ENCODE peak calls at places on chromosome 5, in seven cellular contexts. I is HCT116; X is GM12878; K is tibial nerve; G is upper lobe of right lung; T is CD8-positive, alpha-beta memory T cell; O is SJSA1. A is an unnamed sample.

GRCh38 chr5:154523704-154524103 is 45.7 kb upstream of the HAND1 start:
- DNase-seq in T (no peak), K (no peak), G (peak; percentile 55), X (no peak), O (no peak), I (no peak), A (no peak)

GRCh38 chr5:147805030-147805454 is 22.5 kb upstream of the JAKMIP2 start:
- DNase-seq in T (peak; percentile 19), G (peak; percentile 73), X (no peak), K (no peak), O (no peak), I (no peak), A (peak; percentile 92)

GRCh38 chr5:111707624-111708165 is 49.3 kb downstream of the NREP start:
- DNase-seq in K (no peak), I (no peak), X (no peak), G (no peak), O (no peak), T (no peak), A (no peak)

GRCh38 chr5:27191786-27192505 is 153.6 kb upstream of the CDH9 start:
- DNase-seq in O (no peak), T (no peak), G (no peak), I (no peak), X (no peak), K (no peak), A (no peak)

GRCh38 chr5:6708814-6709213 is 4.4 kb upstream of the TENT4A start:
- DNase-seq in O (peak; percentile 37), T (no peak), I (no peak), X (no peak), K (no peak), G (peak; percentile 25), A (no peak)

GRCh38 chr5:148976569-148977321 is 86.1 kb downstream of the SH3TC2 start:
- DNase-seq in I (no peak), X (no peak), G (no peak), T (no peak), K (no peak), O (peak; percentile 83), A (no peak)

GRCh38 chr5:123508441-123508840 is 3.5 kb upstream of the CSNK1G3 start:
- DNase-seq in O (no peak), I (no peak), X (no peak), K (no peak), T (no peak), G (no peak), A (no peak)

GRCh38 chr5:5810461-5810860 is 388.0 kb downstream of the ICE1 start:
- DNase-seq in G (no peak), O (no peak), T (no peak), X (no peak), K (no peak), I (no peak), A (no peak)

GRCh38 chr5:13217636-13218035 is 726.9 kb downstream of the DNAH5 start:
- DNase-seq in G (no peak), K (no peak), I (no peak), T (no peak), X (no peak), O (no peak), A (no peak)

GRCh38 chr5:97243352-97243751 is 60.3 kb upstream of the RIOK2 start:
- DNase-seq in O (no peak), X (no peak), I (no peak), K (no peak), T (no peak), G (no peak), A (no peak)

GRCh38 chr5:146340260-146341081 is 1.8 kb downstream of the POU4F3 start:
- DNase-seq in G (peak; percentile 72), I (no peak), O (peak; percentile 72), K (peak; percentile 32), X (no peak), T (no peak), A (peak; percentile 48)

GRCh38 chr5:125655156-125655555 is 768.1 kb upstream of the GRAMD2B start:
- DNase-seq in K (no peak), X (no peak), I (no peak), O (no peak), T (no peak), G (no peak), A (no peak)

GRCh38 chr5:60805470-60805869 is 38.6 kb downstream of the ELOVL7 start:
- DNase-seq in O (no peak), I (no peak), K (no peak), G (no peak), X (no peak), T (no peak), A (no peak)

GRCh38 chr5:42491699-42492098 is 68.5 kb downstream of the GHR start:
- DNase-seq in G (no peak), I (no peak), K (no peak), X (no peak), O (no peak), T (no peak), A (no peak)

GRCh38 chr5:180130291-180130869 is 58.8 kb upstream of the RNF130 start:
- DNase-seq in K (no peak), O (peak; percentile 33), T (no peak), I (no peak), G (peak; percentile 40), X (no peak), A (no peak)

GRCh38 chr5:3123763-3124157 is 372.3 kb upstream of the IRX2 start:
- DNase-seq in I (no peak), T (no peak), G (no peak), X (no peak), O (no peak), K (no peak), A (no peak)
- H3K9me3 ChIP-seq in I (peaks cover 39% of the 10 kb centered on the region), T (no peaks in the 10 kb centered on the region), G (no peaks in the 10 kb centered on the region), X (no peaks in the 10 kb centered on the region), O (peaks cover 10% of the 10 kb centered on the region), K (no peaks in the 10 kb centered on the region), A (peaks cover 4% of the 10 kb centered on the region)

DNA sequence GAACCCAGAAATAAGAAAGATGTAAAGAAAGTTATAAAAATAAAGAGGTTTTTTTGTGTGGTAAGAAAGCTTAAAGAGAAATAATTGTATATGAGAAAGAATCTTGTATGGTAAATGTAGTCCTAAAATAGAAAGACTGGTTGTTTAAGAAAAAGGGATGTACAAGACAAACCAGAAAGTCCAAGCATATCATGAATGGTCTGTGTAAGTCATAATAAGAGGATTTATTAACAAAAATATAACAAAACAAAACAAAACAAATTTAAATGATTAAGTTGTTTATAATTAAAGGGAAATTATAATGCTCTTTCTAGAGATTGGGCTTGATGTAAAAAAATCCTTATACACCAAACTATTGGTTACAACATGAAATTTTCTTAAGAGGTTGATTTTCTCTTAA is 590.4 kb upstream of the PTGER4 start:
- DNase-seq in G (no peak), I (peak; percentile 16), K (no peak), X (no peak), O (no peak), T (no peak), A (peak; percentile 47)
- H3K9me3 ChIP-seq in G (no peaks in the 10 kb centered on the region), I (no peaks in the 10 kb centered on the region), K (no peaks in the 10 kb centered on the region), X (no peaks in the 10 kb centered on the region), O (peaks cover 3% of the 10 kb centered on the region), T (no peaks in the 10 kb centered on the region), A (peaks cover 3% of the 10 kb centered on the region)

GRCh38 chr5:169627551-169627950 is 9.5 kb upstream of the DOCK2 start:
- DNase-seq in X (no peak), G (no peak), I (no peak), K (no peak), T (no peak), O (no peak), A (peak; percentile 9)

GRCh38 chr5:169629847-169630548 is 7.1 kb upstream of the DOCK2 start:
- DNase-seq in T (no peak), G (no peak), O (peak; percentile 65), K (no peak), I (no peak), X (no peak), A (no peak)

GRCh38 chr5:169631360-169631759 is 5.7 kb upstream of the DOCK2 start:
- DNase-seq in X (no peak), G (no peak), I (no peak), O (no peak), K (no peak), T (no peak), A (no peak)

GRCh38 chr5:169628891-169629290 is 8.2 kb upstream of the DOCK2 start:
- DNase-seq in I (no peak), K (no peak), X (no peak), T (no peak), O (no peak), G (no peak), A (peak; percentile 14)

DNA sequence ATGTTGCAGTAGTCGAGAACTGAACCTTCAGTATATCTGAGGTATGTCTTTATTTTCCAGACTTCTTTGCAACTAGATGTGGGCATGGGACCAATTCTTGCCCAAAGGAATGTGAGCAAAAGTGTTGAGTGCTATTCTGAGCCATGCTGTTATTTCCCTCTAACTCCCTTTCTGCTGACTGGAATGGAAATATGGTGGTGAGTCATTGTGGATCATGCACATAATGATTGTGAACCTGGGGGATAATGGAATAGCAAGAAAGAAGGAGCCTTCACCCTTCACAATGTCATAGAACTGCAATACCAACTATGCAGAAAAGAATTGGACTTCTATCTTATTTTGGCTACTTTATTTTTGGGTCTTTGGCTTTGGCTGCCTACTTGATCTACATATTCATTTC is 10.3 kb upstream of the DOCK2 start:
- DNase-seq in I (no peak), T (no peak), O (peak; percentile 76), G (no peak), K (no peak), X (no peak), A (peak; percentile 15)
- H3K9me3 ChIP-seq in I (no peaks in the 10 kb centered on the region), T (no peaks in the 10 kb centered on the region), O (no peaks in the 10 kb centered on the region), G (no peaks in the 10 kb centered on the region), K (no peaks in the 10 kb centered on the region), X (no peaks in the 10 kb centered on the region), A (no peaks in the 10 kb centered on the region)

GRCh38 chr5:169299146-169299545 is 1.8 kb downstream of the SLIT3 start:
- DNase-seq in X (no peak), G (no peak), O (no peak), T (no peak), I (no peak), K (no peak), A (no peak)

GRCh38 chr5:169298193-169298592 is 2.7 kb downstream of the SLIT3 start:
- DNase-seq in I (no peak), G (no peak), T (no peak), K (no peak), O (no peak), X (no peak), A (no peak)

GRCh38 chr5:169301386-169301930 is 519 bp upstream of the SLIT3 start:
- DNase-seq in I (no peak), T (no peak), X (no peak), G (no peak), O (no peak), K (no peak), A (no peak)

GRCh38 chr5:169300468-169301385 is at the start of gene SLIT3:
- DNase-seq in I (no peak), O (peak; percentile 94), K (peak; percentile 35), T (no peak), X (no peak), G (peak; percentile 69), A (no peak)

DNA sequence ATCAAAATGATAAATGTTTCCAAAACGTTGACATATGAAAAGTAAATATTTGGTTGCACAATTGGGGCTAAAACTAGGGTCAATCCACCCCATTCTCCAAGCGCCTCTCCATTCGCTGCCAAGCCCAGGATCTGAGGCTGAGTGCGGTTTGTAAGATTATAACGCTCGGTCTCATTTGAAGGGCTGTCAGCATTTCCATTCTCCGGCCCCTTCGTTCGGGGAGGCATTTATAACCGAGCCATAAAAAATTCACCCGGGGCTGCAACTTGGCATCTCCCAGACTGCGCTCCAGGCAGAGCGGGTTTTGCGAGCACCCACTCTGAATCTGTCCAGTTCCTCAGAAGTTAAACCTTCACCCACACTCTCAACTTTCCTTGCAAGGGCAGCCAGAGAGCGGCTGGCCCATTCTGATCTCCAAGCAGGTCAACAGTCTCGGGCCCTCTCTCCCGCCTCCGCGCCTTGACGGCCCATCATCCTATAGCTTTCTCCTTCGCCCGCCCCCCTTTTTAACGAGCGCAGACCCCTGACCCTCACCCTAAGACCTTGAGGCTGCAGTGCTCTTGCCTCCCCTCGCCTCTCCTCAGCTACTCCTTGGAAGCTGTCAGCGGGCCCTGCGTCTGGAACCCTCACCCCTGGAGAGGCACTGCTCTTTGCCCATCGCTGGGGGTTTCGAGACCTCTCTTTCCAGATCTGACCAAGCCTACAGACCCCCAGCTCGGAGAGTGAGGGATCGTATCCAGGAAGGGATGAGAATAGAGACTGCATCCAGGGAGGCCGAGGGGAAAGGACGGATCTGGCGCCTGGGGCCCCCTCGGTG is 1.1 kb downstream of the SLIT3 start:
- DNase-seq in O (no peak), K (no peak), G (no peak), X (no peak), I (no peak), T (no peak), A (no peak)
- H3K9me3 ChIP-seq in O (peaks cover 3% of the 10 kb centered on the region), K (no peaks in the 10 kb centered on the region), G (no peaks in the 10 kb centered on the region), X (no peaks in the 10 kb centered on the region), I (no peaks in the 10 kb centered on the region), T (no peaks in the 10 kb centered on the region), A (no peaks in the 10 kb centered on the region)